ENCODE peak calls at places on chromosomes 2 and 18, in nine cellular contexts. A is stomach, X is right lobe of liver, I is uterus, T is HCT116, E is endothelial cell of umbilical vein, C is Peyer's patch, N is tibial nerve, S is ovary. P is an unnamed sample.

GRCh38 chr2:161414015-161414384 is 2.1 kb upstream of the TBR1 start:
- DNase-seq in A (no peak), X (no peak), I (no peak), T (no peak), E (no peak), C (no peak), N (no peak), S (no peak), P (no peak)

GRCh38 chr2:157746234-157746950 is 117.7 kb upstream of the ACVR1C start:
- DNase-seq in A (no peak), X (peak; percentile 68), I (no peak), T (no peak), E (no peak), C (no peak), N (no peak), S (no peak), P (no peak)

GRCh38 chr2:100529176-100529575 is 33.6 kb upstream of the PDCL3 start:
- DNase-seq in A (no peak), X (no peak), I (no peak), T (no peak), E (no peak), C (no peak), N (no peak), S (no peak), P (no peak)

GRCh38 chr2:64228126-64228678 is 84.0 kb upstream of the PELI1 start:
- DNase-seq in A (peak; percentile 75), X (peak; percentile 87), I (peak; percentile 78), T (peak; percentile 15), E (peak; percentile 84), C (peak; percentile 92), N (peak; percentile 53), S (peak; percentile 70), P (peak; percentile 94)

GRCh38 chr18:34834897-34835296 is 124.8 kb downstream of the DTNA start:
- DNase-seq in A (no peak), X (no peak), I (no peak), T (no peak), E (no peak), C (no peak), N (no peak), S (no peak), P (no peak)

GRCh38 chr2:112623913-112624777 is 21.6 kb upstream of the SLC20A1 start:
- DNase-seq in A (peak; percentile 63), X (peak; percentile 40), I (no peak), T (peak; percentile 56), E (peak; percentile 65), C (peak; percentile 78), N (no peak), S (no peak), P (peak; percentile 90)

GRCh38 chr2:102033028-102033749 is 41.4 kb downstream of the IL1R2 start:
- DNase-seq in A (peak; percentile 81), X (peak; percentile 79), I (peak; percentile 37), T (no peak), E (peak; percentile 47), C (peak; percentile 68), N (no peak), S (peak; percentile 44), P (no peak)

GRCh38 chr2:50769416-50769815 is 262.5 kb downstream of the NRXN1 start:
- DNase-seq in A (no peak), X (no peak), I (no peak), T (no peak), E (no peak), C (no peak), N (no peak), S (no peak), P (no peak)

GRCh38 chr2:150169230-150169629 is 318.2 kb downstream of the RND3 start:
- DNase-seq in A (peak; percentile 62), X (peak; percentile 84), I (no peak), T (no peak), E (no peak), C (no peak), N (no peak), S (no peak), P (no peak)

GRCh38 chr18:49014605-49015267 is 64.0 kb upstream of the SMAD7 start:
- DNase-seq in A (no peak), X (no peak), I (no peak), T (no peak), E (no peak), C (no peak), N (no peak), S (no peak), P (no peak)

GRCh38 chr2:71581015-71581414 is 127.7 kb downstream of the DYSF start:
- DNase-seq in A (no peak), X (no peak), I (peak; percentile 20), T (no peak), E (no peak), C (no peak), N (peak; percentile 59), S (no peak), P (no peak)

GRCh38 chr2:196181484-196181883 is 10.1 kb upstream of the STK17B start:
- DNase-seq in A (no peak), X (no peak), I (no peak), T (no peak), E (no peak), C (no peak), N (no peak), S (no peak), P (no peak)

GRCh38 chr2:74862268-74862964 is 28.5 kb downstream of the HK2 start:
- DNase-seq in A (peak; percentile 60), X (no peak), I (no peak), T (no peak), E (no peak), C (peak; percentile 83), N (no peak), S (no peak), P (no peak)

GRCh38 chr2:220215785-220216184 is 588.4 kb downstream of the SLC4A3 start:
- DNase-seq in A (no peak), X (no peak), I (no peak), T (no peak), E (no peak), C (no peak), N (no peak), S (no peak), P (no peak)

GRCh38 chr18:62555135-62555534 is 32.3 kb downstream of the ZCCHC2 start:
- DNase-seq in A (no peak), X (no peak), I (no peak), T (no peak), E (peak; percentile 76), C (no peak), N (no peak), S (no peak), P (no peak)

GRCh38 chr2:111712361-111712760 is 171.6 kb downstream of the ANAPC1 start:
- DNase-seq in A (no peak), X (no peak), I (no peak), T (no peak), E (no peak), C (no peak), N (no peak), S (no peak), P (no peak)

GRCh38 chr2:233385489-233386044 is 31.3 kb downstream of the DGKD start:
- DNase-seq in A (no peak), X (no peak), I (no peak), T (no peak), E (no peak), C (no peak), N (no peak), S (peak; percentile 32), P (no peak)
- TF ChIP-seq POLR2A in A (no peak), X (no peak), I (no peak), T (no peak), E (no peak), C (no peak), N (no peak), S (no peak), P (no peak)

DNA sequence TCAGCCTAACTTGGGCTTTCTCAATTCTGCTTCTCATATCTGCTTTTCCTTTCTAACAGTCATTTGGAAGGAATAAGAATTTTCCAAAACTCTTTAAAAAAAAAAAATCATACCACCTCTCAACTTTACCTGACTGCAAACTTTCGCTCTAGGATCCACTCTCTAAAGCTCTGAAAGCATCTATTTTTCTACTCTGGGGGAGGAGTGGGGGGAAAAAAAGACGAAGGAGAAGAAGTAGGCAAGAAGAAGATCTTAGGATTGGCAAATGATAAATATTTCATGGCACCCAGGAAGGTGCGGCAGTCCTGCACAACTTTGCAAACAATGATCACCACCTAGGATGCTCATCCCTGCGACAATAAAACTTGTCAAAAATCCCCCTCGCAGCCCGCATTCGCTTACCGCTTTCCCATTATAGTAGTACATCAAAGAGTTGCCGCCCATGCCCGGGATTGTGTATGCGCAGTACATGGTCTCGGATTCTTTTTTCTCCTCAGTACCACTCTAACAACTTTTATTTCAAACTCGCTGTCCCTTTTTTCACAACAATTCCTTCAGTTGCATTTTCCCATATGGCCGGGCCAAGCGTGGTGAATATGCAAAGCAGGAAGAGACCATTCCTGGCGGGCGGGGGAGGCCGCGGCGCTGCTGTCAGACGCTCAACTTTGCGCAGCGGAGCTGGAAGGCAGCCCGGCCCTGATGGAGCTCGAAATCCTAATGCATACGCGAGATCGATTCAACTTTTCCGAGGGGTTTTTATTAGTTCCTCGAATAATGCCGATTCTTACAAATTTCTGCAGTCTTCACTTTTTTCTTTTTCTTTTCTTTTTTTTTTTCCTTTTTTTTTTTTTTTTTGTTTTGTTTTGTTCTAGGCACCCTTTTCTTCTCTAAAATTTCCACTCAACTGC is 266.5 kb downstream of the TCF4 start:
- DNase-seq in A (peak; percentile 73), X (peak; percentile 77), I (peak; percentile 90), T (no peak), E (peak; percentile 82), C (peak; percentile 94), N (peak; percentile 77), S (peak; percentile 91), P (peak; percentile 96)
- H3K4me3 ChIP-seq in A (peak overlapping the region; percentile 53), X (peak overlapping the region; percentile 23), I (peak overlapping the region; percentile 72), T (no peak overlapping the region), E (peak overlapping the region; percentile 89), C (peak overlapping the region; percentile 53), N (peak overlapping the region; percentile 49), S (peak overlapping the region; percentile 54), P (peak overlapping the region; percentile 29)

GRCh38 chr2:171541202-171541884 is 19.1 kb downstream of the CYBRD1 start:
- DNase-seq in A (no peak), X (no peak), I (no peak), T (no peak), E (no peak), C (no peak), N (no peak), S (no peak), P (no peak)
- TF ChIP-seq CTCF in A (no peak), X (peak; percentile 10), I (peak; percentile 7), T (peak; percentile 82), E (peak; percentile 19), C (peak; percentile 36), N (no peak), S (no peak), P (no peak)

DNA sequence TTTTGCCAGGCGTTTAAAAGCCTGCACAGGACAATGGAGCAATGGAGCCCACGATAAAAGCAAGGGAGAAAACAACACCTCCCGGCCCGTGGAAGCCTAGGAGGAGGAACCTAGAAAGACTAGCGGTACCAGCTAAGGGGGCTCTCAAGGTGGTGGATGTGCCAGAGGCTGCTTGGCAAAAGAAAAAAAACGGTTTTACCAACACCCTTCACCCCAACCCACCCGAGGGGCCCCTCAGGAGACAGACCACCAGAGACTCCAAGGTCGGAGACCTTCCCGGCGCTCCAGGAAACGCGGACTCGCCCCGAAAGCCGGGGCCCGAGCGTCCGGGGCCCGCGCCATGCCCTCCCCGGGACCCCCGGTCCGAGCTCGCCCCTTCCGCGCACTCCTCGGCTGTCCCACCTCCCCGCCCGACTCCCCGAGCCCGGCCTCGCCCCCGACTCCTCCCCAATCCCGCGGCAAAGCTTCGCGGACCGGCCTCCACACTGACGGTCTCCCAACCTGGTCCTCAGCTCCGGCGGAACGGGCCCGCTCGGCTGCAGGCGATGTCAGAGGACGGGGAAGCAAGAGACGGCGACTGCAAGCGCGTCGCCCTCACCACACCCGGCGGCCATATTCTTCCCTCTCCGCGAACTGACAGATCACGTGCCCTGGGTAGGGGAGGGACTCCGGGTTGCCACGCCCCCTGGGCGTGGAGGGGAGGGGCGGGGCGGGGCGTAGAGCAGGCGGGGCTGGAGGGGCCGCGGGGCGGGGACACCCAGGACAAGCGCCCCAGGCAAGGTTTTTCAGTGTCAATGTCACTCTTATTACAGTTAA is at the start of gene KIDINS220:
- DNase-seq in A (peak; percentile 86), X (peak; percentile 90), I (peak; percentile 88), T (peak; percentile 51), E (peak; percentile 85), C (peak; percentile 91), N (peak; percentile 84), S (peak; percentile 86), P (peak; percentile 96)
- TF ChIP-seq POLR2A in A (peak; percentile 40), X (peak; percentile 64), I (peak; percentile 78), T (no peak), E (peak; percentile 92), C (peak; percentile 47), N (no peak), S (peak; percentile 72), P (peak; percentile 61)